ENCODE peak calls at places on chromosomes 12 and 14, in five cellular contexts. P is vagina, U is lower leg skin, Q is H1, C is adrenal gland. Z is an unnamed sample.
A peak's percentile ranks its signal among the peaks of the same experiment; 100 is the strongest.

GRCh38 chr12:49094104-49094948 is at the start of gene DHH:
- DNase-seq in U (no peak), Q (no peak), C (peak; percentile 47), P (no peak), Z (no peak)

GRCh38 chr14:70254476-70254961 is 65.8 kb upstream of the SLC8A3 start:
- DNase-seq in P (no peak), U (no peak), C (peak; percentile 25), Q (no peak), Z (peak; percentile 11)

GRCh38 chr14:101719045-101719645 is 42.4 kb upstream of the PPP2R5C start:
- DNase-seq in C (no peak), U (peak; percentile 13), Q (no peak), P (peak; percentile 67), Z (no peak)

GRCh38 chr14:103448097-103448496 is 62.9 kb downstream of the MARK3 start:
- DNase-seq in P (no peak), U (no peak), C (no peak), Q (no peak), Z (no peak)

GRCh38 chr14:24411468-24412454 is 13.0 kb downstream of the NYNRIN start:
- DNase-seq in Q (no peak), U (no peak), C (peak; percentile 55), P (no peak), Z (peak; percentile 66)

GRCh38 chr14:97994020-97994531 is 1196.9 kb downstream of the VRK1 start:
- DNase-seq in P (no peak), U (no peak), C (no peak), Q (no peak), Z (no peak)

GRCh38 chr14:74955229-74955999 is at the start of gene PGF:
- DNase-seq in P (no peak), U (no peak), C (peak; percentile 71), Q (no peak), Z (peak; percentile 38)

GRCh38 chr12:12007001-12007712 is 63.6 kb upstream of the BCL2L14 start:
- DNase-seq in U (no peak), P (no peak), Q (no peak), C (no peak), Z (peak; percentile 42)

GRCh38 chr14:97298331-97298730 is 501.1 kb downstream of the VRK1 start:
- DNase-seq in U (no peak), C (no peak), Q (no peak), P (no peak), Z (peak; percentile 14)

GRCh38 chr12:95248604-95249355 is 31.2 kb downstream of the VEZT start:
- DNase-seq in U (no peak), C (no peak), Q (no peak), P (no peak), Z (no peak)

GRCh38 chr14:50260511-50260910 is 29.1 kb upstream of the SOS2 start:
- DNase-seq in C (peak; percentile 17), Q (no peak), U (no peak), P (no peak), Z (peak; percentile 61)

GRCh38 chr12:51269174-51270066 is 795 bp downstream of the SMAGP start:
- DNase-seq in P (no peak), U (no peak), Q (peak; percentile 47), C (peak; percentile 54), Z (peak; percentile 37)

GRCh38 chr14:106808458-106808857 is 1282.1 kb downstream of the TMEM121 start:
- DNase-seq in C (no peak), U (no peak), Q (no peak), P (no peak), Z (no peak)

GRCh38 chr14:37598973-37599526 is 3.6 kb downstream of the TTC6 start:
- DNase-seq in C (no peak), P (no peak), Q (no peak), U (no peak), Z (no peak)

GRCh38 chr12:115638753-115639666 is 638.5 kb downstream of the MED13L start:
- DNase-seq in Q (no peak), C (no peak), U (no peak), P (no peak), Z (no peak)

GRCh38 chr14:100142073-100143040 is 17.1 kb downstream of the DEGS2 start:
- DNase-seq in U (no peak), Q (no peak), P (no peak), C (no peak), Z (no peak)

GRCh38 chr14:21056520-21057163 is 980 bp upstream of the RNASE8 start:
- DNase-seq in P (no peak), C (no peak), U (no peak), Q (no peak), Z (no peak)

GRCh38 chr12:54182086-54182485 is 6.7 kb downstream of the SMUG1 start:
- DNase-seq in C (no peak), U (no peak), Q (no peak), P (no peak), Z (no peak)

GRCh38 chr14:85991156-85991555 is 461.2 kb downstream of the FLRT2 start:
- DNase-seq in Q (no peak), P (no peak), C (no peak), U (no peak), Z (peak; percentile 1)

GRCh38 chr14:33563492-33563891 is 387.4 kb downstream of the EGLN3 start:
- DNase-seq in C (no peak), U (no peak), P (no peak), Q (no peak), Z (no peak)

GRCh38 chr12:21476949-21477348 is 24.5 kb downstream of the RECQL start:
- DNase-seq in C (no peak), Q (no peak), P (no peak), U (no peak), Z (no peak)

GRCh38 chr14:61608245-61609142 is 86.8 kb upstream of the HIF1A start:
- DNase-seq in P (no peak), C (no peak), Q (no peak), U (no peak), Z (no peak)

GRCh38 chr12:9925746-9926393 is 6.3 kb downstream of the CLEC2A start:
- DNase-seq in U (no peak), Q (peak; percentile 33), C (peak; percentile 11), P (no peak), Z (peak; percentile 47)

GRCh38 chr12:11785722-11786121 is 136.2 kb downstream of the ETV6 start:
- DNase-seq in P (no peak), Q (no peak), U (no peak), C (no peak), Z (no peak)

GRCh38 chr12:54624316-54625279 is 10.1 kb downstream of the LACRT start:
- DNase-seq in P (no peak), U (no peak), C (peak; percentile 49), Q (no peak), Z (no peak)

GRCh38 chr12:10354502-10354901 is 35.3 kb downstream of the KLRK1 start:
- DNase-seq in Q (no peak), U (no peak), P (no peak), C (no peak), Z (no peak)

GRCh38 chr14:54362089-54362504 is 34.7 kb upstream of the CDKN3 start:
- DNase-seq in U (no peak), P (no peak), C (no peak), Q (peak; percentile 80), Z (no peak)

GRCh38 chr14:54356172-54356571 is 40.6 kb upstream of the CDKN3 start:
- DNase-seq in P (peak; percentile 58), U (no peak), C (no peak), Q (no peak), Z (no peak)

GRCh38 chr14:54364555-54365415 is 32.0 kb upstream of the CDKN3 start:
- DNase-seq in U (peak; percentile 42), Q (no peak), C (peak; percentile 21), P (peak; percentile 72), Z (no peak)

GRCh38 chr14:54362759-54363437 is 33.9 kb upstream of the CDKN3 start:
- DNase-seq in U (no peak), C (no peak), Q (no peak), P (peak; percentile 4), Z (no peak)

DNA sequence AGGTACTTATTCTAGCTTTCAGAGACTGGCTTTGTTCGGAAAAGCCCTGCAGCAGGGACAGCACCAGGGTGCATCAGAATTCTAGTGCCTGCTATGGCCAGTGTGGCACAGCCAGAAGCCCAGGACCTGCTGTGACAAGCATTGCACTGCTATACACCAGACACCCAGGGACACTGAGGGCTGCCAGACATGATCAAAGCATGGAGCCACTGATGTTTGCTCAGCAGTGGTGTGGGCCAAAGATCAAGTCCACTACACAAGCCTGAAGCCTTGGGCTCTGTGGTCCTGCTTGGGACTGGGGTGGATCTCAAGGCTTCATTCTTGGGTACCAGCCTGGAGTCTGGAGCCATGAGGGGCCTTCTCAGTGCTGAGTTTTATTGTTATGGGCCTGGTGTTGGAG is 36.1 kb upstream of the CDKN3 start:
- DNase-seq in Q (no peak), C (no peak), U (no peak), P (peak; percentile 64), Z (no peak)
- TF ChIP-seq CTCF in Q (no peak), C (no peak), U (no peak), P (no peak), Z (no peak)

GRCh38 chr14:81143793-81144192 is 77.0 kb downstream of the GTF2A1 start:
- DNase-seq in U (no peak), Q (no peak), P (no peak), C (no peak), Z (no peak)

GRCh38 chr14:81147140-81147897 is 73.4 kb downstream of the GTF2A1 start:
- DNase-seq in Q (no peak), C (no peak), P (no peak), U (no peak), Z (no peak)

GRCh38 chr14:81144811-81145598 is 75.8 kb downstream of the GTF2A1 start:
- DNase-seq in P (no peak), C (no peak), U (no peak), Q (no peak), Z (no peak)

GRCh38 chr14:81153187-81153586 is 67.6 kb downstream of the GTF2A1 start:
- DNase-seq in Q (no peak), C (no peak), U (no peak), P (no peak), Z (no peak)

GRCh38 chr14:81148635-81149034 is 72.1 kb downstream of the GTF2A1 start:
- DNase-seq in C (no peak), Q (no peak), P (no peak), U (no peak), Z (no peak)
- TF ChIP-seq POLR2A in C (no peak), Q (no peak), P (no peak), U (no peak), Z (no peak)

DNA sequence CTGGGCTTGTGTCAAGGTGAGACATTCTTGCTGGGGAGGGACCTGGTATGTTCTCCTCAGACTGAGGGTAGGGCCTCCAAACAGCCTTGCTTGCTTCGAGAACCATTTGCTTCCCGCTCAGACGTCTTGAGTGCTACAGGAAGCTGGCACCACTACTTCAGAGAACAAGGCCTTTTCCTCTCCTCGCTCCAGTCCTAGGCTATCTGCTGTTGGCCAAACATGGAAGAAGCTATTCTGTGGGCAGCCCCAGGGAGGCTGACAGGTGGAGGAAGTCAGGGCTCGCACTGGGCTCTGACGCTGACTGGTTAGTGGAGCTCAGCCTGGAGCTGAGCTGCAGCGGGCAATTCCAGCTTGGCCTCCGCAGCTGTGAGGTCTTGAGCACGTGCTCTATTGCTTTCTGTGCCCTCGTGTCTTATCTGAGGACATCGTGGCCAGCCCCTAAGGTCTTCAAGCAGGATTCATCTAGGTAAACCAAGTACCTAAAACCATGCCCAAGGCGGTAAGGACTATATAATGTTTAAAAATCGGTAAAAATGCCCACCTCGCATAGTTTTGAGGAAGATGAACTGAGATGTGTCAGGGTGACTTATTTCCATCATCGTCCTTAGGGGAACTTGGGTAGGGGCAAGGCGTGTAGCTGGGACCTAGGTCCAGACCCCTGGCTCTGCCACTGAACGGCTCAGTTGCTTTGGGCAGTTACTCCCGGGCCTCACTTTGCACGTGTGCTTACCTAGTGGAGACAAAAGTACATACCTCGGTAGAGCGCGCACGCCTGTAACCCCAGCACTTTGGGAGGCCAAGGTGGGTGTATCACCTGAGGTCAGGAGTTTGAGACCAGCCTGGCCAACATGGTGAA is 4.3 kb downstream of the GAPDH start:
- DNase-seq in P (no peak), Q (no peak), C (no peak), U (no peak), Z (peak; percentile 73)
- H3K4me3 ChIP-seq in P (no peak overlapping the region), Q (no peak overlapping the region), C (no peak overlapping the region), U (no peak overlapping the region), Z (no peak overlapping the region)

GRCh38 chr12:101570022-101570421 is 24.7 kb upstream of the MYBPC1 start:
- DNase-seq in P (no peak), Q (no peak), C (no peak), U (no peak), Z (peak; percentile 43)
- TF ChIP-seq CTCF in P (no peak), Q (no peak), C (peak; percentile 51), U (no peak), Z (peak; percentile 1)

Z was measured in NB4.